ENCODE peak calls at places on chromosomes 12 and 14, in nine cellular contexts. One of them, this sample, is unnamed.

GRCh38 chr12:47591795-47592194 is 114.0 kb downstream of the RPAP3 start:
- DNase-seq in lower leg skin: no peak
- DNase-seq in GM13976: no peak
- DNase-seq in heart left ventricle: no peak
- DNase-seq in uterus: no peak
- DNase-seq in BE2C: no peak
- DNase-seq in neural progenitor cell: no peak
- DNase-seq in Panc1: no peak
- DNase-seq in lower lobe of right lung: no peak
- DNase-seq in this sample: no peak

GRCh38 chr12:6703631-6704030 is 3.0 kb upstream of the PIANP start:
- DNase-seq in lower leg skin: no peak
- DNase-seq in GM13976: no peak
- DNase-seq in heart left ventricle: no peak
- DNase-seq in uterus: no peak
- DNase-seq in BE2C: peak
- DNase-seq in neural progenitor cell: peak
- DNase-seq in Panc1: no peak
- DNase-seq in lower lobe of right lung: no peak
- DNase-seq in this sample: peak

GRCh38 chr12:93317227-93317626 is 60.5 kb upstream of the NUDT4 start:
- DNase-seq in lower leg skin: no peak
- DNase-seq in GM13976: no peak
- DNase-seq in heart left ventricle: no peak
- DNase-seq in uterus: no peak
- DNase-seq in BE2C: no peak
- DNase-seq in neural progenitor cell: no peak
- DNase-seq in Panc1: no peak
- DNase-seq in lower lobe of right lung: no peak
- DNase-seq in this sample: peak

GRCh38 chr12:14601692-14602091 is 34.0 kb upstream of the PLBD1 start:
- DNase-seq in lower leg skin: no peak
- DNase-seq in GM13976: no peak
- DNase-seq in heart left ventricle: no peak
- DNase-seq in uterus: no peak
- DNase-seq in BE2C: no peak
- DNase-seq in neural progenitor cell: no peak
- DNase-seq in Panc1: no peak
- DNase-seq in lower lobe of right lung: no peak
- DNase-seq in this sample: no peak

GRCh38 chr12:7605900-7606465 is 59.7 kb downstream of the APOBEC1 start:
- DNase-seq in lower leg skin: no peak
- DNase-seq in GM13976: no peak
- DNase-seq in heart left ventricle: no peak
- DNase-seq in uterus: no peak
- DNase-seq in BE2C: no peak
- DNase-seq in neural progenitor cell: no peak
- DNase-seq in Panc1: no peak
- DNase-seq in lower lobe of right lung: peak
- DNase-seq in this sample: no peak

GRCh38 chr12:119592232-119592631 is 1.3 kb upstream of the TMEM233 start:
- DNase-seq in lower leg skin: no peak
- DNase-seq in GM13976: no peak
- DNase-seq in heart left ventricle: no peak
- DNase-seq in uterus: no peak
- DNase-seq in BE2C: no peak
- DNase-seq in neural progenitor cell: no peak
- DNase-seq in Panc1: no peak
- DNase-seq in lower lobe of right lung: no peak
- DNase-seq in this sample: no peak

GRCh38 chr14:36449903-36450302 is 70.1 kb downstream of the NKX2-1 start:
- DNase-seq in lower leg skin: no peak
- DNase-seq in GM13976: no peak
- DNase-seq in heart left ventricle: no peak
- DNase-seq in uterus: no peak
- DNase-seq in BE2C: no peak
- DNase-seq in neural progenitor cell: no peak
- DNase-seq in Panc1: no peak
- DNase-seq in lower lobe of right lung: no peak
- DNase-seq in this sample: no peak

GRCh38 chr12:126950266-126950665 is 1316.7 kb upstream of the TMEM132C start:
- DNase-seq in lower leg skin: no peak
- DNase-seq in GM13976: no peak
- DNase-seq in heart left ventricle: no peak
- DNase-seq in uterus: no peak
- DNase-seq in BE2C: no peak
- DNase-seq in neural progenitor cell: no peak
- DNase-seq in Panc1: no peak
- DNase-seq in lower lobe of right lung: no peak
- DNase-seq in this sample: no peak

GRCh38 chr12:57655541-57656240 is 22.7 kb upstream of the B4GALNT1 start:
- DNase-seq in lower leg skin: no peak
- DNase-seq in GM13976: no peak
- DNase-seq in heart left ventricle: no peak
- DNase-seq in uterus: no peak
- DNase-seq in BE2C: no peak
- DNase-seq in neural progenitor cell: no peak
- DNase-seq in Panc1: no peak
- DNase-seq in lower lobe of right lung: no peak
- DNase-seq in this sample: no peak

GRCh38 chr12:113296557-113297213 is 38.2 kb downstream of the SLC8B1 start:
- DNase-seq in lower leg skin: no peak
- DNase-seq in GM13976: no peak
- DNase-seq in heart left ventricle: no peak
- DNase-seq in uterus: no peak
- DNase-seq in BE2C: no peak
- DNase-seq in neural progenitor cell: no peak
- DNase-seq in Panc1: no peak
- DNase-seq in lower lobe of right lung: no peak
- DNase-seq in this sample: no peak

GRCh38 chr12:1603621-1604020 is 9.2 kb upstream of the FBXL14 start:
- DNase-seq in lower leg skin: no peak
- DNase-seq in GM13976: no peak
- DNase-seq in heart left ventricle: no peak
- DNase-seq in uterus: no peak
- DNase-seq in BE2C: no peak
- DNase-seq in neural progenitor cell: no peak
- DNase-seq in Panc1: no peak
- DNase-seq in lower lobe of right lung: no peak
- DNase-seq in this sample: no peak

GRCh38 chr12:79482323-79482722 is 208.4 kb downstream of the PAWR start:
- DNase-seq in lower leg skin: no peak
- DNase-seq in GM13976: no peak
- DNase-seq in heart left ventricle: no peak
- DNase-seq in uterus: no peak
- DNase-seq in BE2C: no peak
- DNase-seq in neural progenitor cell: peak
- DNase-seq in Panc1: no peak
- DNase-seq in lower lobe of right lung: no peak
- DNase-seq in this sample: no peak

GRCh38 chr14:105200074-105200473 is 19.0 kb upstream of the NUDT14 start:
- DNase-seq in lower leg skin: no peak
- DNase-seq in GM13976: no peak
- DNase-seq in heart left ventricle: no peak
- DNase-seq in uterus: no peak
- DNase-seq in BE2C: no peak
- DNase-seq in neural progenitor cell: no peak
- DNase-seq in Panc1: no peak
- DNase-seq in lower lobe of right lung: no peak
- DNase-seq in this sample: peak
- TF ChIP-seq CTCF in lower leg skin: no peak
- TF ChIP-seq CTCF in GM13976: peak
- TF ChIP-seq CTCF in heart left ventricle: no peak
- TF ChIP-seq CTCF in uterus: no peak
- TF ChIP-seq CTCF in BE2C: peak
- TF ChIP-seq CTCF in neural progenitor cell: peak
- TF ChIP-seq CTCF in Panc1: peak
- TF ChIP-seq CTCF in lower lobe of right lung: no peak
- TF ChIP-seq CTCF in this sample: no peak

GRCh38 chr14:100787659-100788058 is 38.3 kb upstream of the MEG3 start:
- DNase-seq in lower leg skin: no peak
- DNase-seq in GM13976: no peak
- DNase-seq in heart left ventricle: peak
- DNase-seq in uterus: no peak
- DNase-seq in BE2C: no peak
- DNase-seq in neural progenitor cell: no peak
- DNase-seq in Panc1: no peak
- DNase-seq in lower lobe of right lung: no peak
- DNase-seq in this sample: no peak
- TF ChIP-seq CTCF in lower leg skin: no peak
- TF ChIP-seq CTCF in GM13976: no peak
- TF ChIP-seq CTCF in heart left ventricle: no peak
- TF ChIP-seq CTCF in uterus: no peak
- TF ChIP-seq CTCF in BE2C: no peak
- TF ChIP-seq CTCF in neural progenitor cell: no peak
- TF ChIP-seq CTCF in Panc1: no peak
- TF ChIP-seq CTCF in lower lobe of right lung: no peak
- TF ChIP-seq CTCF in this sample: no peak

DNA sequence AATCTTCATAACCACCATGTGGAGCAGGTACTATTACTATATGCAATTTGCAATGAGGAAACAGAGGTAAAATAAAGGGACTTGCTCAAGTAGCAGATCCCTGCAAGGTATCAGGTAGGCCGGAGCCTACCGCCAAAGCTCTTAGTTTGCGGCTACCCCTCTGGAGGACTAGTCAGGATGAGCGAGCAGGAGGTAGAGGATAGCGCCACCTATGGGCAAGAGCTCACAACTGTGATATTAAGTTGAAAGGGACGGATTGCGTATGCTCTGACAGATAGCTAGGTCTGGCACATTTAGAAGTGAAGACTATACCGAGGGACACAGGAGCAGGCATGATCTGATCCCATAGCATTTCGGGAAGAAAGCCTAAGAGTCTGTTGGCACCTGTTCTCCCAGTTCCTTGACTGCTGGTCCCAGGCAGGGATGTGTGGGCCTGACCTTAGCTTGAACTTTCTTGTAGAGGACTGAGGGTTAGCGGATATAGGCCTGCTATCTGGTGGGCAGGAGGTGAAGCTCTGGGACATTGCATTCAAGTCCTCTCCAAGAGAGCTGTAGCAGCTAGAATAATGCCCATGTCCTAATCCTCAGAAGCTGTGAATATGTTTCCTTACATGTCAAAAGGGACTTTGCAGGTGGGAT is 48.0 kb downstream of the SLC17A8 start:
- DNase-seq in lower leg skin: peak
- DNase-seq in GM13976: peak
- DNase-seq in heart left ventricle: no peak
- DNase-seq in uterus: no peak
- DNase-seq in BE2C: peak
- DNase-seq in neural progenitor cell: peak
- DNase-seq in Panc1: peak
- DNase-seq in lower lobe of right lung: peak
- DNase-seq in this sample: peak
- TF ChIP-seq CTCF in lower leg skin: no peak
- TF ChIP-seq CTCF in GM13976: peak
- TF ChIP-seq CTCF in heart left ventricle: peak
- TF ChIP-seq CTCF in uterus: no peak
- TF ChIP-seq CTCF in BE2C: peak
- TF ChIP-seq CTCF in neural progenitor cell: peak
- TF ChIP-seq CTCF in Panc1: peak
- TF ChIP-seq CTCF in lower lobe of right lung: peak
- TF ChIP-seq CTCF in this sample: peak

GRCh38 chr14:81673930-81674329 is 140.3 kb upstream of the SEL1L start:
- DNase-seq in lower leg skin: no peak
- DNase-seq in GM13976: no peak
- DNase-seq in heart left ventricle: no peak
- DNase-seq in uterus: no peak
- DNase-seq in BE2C: no peak
- DNase-seq in neural progenitor cell: no peak
- DNase-seq in Panc1: no peak
- DNase-seq in lower lobe of right lung: no peak
- DNase-seq in this sample: no peak
- TF ChIP-seq CTCF in lower leg skin: no peak
- TF ChIP-seq CTCF in GM13976: no peak
- TF ChIP-seq CTCF in heart left ventricle: no peak
- TF ChIP-seq CTCF in uterus: no peak
- TF ChIP-seq CTCF in BE2C: no peak
- TF ChIP-seq CTCF in neural progenitor cell: no peak
- TF ChIP-seq CTCF in Panc1: no peak
- TF ChIP-seq CTCF in lower lobe of right lung: no peak
- TF ChIP-seq CTCF in this sample: no peak

GRCh38 chr12:121829250-121829918 is 25.6 kb downstream of the SETD1B start:
- DNase-seq in lower leg skin: no peak
- DNase-seq in GM13976: no peak
- DNase-seq in heart left ventricle: no peak
- DNase-seq in uterus: no peak
- DNase-seq in BE2C: peak
- DNase-seq in neural progenitor cell: no peak
- DNase-seq in Panc1: no peak
- DNase-seq in lower lobe of right lung: no peak
- DNase-seq in this sample: no peak
- TF ChIP-seq CTCF in lower leg skin: no peak
- TF ChIP-seq CTCF in GM13976: no peak
- TF ChIP-seq CTCF in heart left ventricle: no peak
- TF ChIP-seq CTCF in uterus: no peak
- TF ChIP-seq CTCF in BE2C: no peak
- TF ChIP-seq CTCF in neural progenitor cell: no peak
- TF ChIP-seq CTCF in Panc1: no peak
- TF ChIP-seq CTCF in lower lobe of right lung: no peak
- TF ChIP-seq CTCF in this sample: no peak

DNA sequence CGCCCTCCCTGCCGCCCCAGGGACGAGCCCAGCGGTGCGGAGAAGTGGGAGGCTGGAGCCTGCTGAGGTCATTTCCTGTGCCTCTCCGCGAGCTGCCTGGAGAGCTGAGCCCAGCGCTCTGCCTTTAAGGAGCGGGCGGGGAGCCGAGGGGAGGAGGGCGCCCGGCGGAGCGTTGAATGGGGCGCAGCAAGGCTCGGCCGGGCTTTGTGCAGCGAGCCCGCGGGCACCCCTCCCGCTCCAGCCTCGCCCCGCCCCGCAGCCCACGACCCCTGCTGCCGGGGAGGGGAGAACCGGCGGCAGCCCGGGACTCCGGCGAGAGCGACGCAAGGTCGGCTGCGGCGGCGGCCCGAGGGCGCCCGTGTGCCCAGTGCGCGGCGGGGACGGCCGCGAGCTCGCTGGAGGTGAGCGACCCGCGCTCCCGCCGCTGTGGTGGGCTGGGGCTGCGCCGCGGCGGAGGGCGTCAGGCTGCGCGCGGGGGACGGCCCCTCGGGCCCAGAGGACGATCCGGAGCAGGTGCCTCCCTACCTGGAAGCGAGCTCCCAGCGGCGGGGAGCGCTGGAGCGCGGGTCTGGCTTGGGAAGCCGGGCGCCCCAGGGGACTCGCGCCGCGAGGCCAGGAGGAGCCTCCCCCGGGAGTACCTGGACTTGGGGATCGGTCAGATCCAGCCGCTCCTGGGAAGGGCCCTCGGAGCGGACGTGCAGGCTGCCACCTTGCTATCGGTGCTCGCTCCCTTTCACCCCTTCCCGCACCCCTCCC is at the start of gene PLEKHH1:
- DNase-seq in lower leg skin: peak
- DNase-seq in GM13976: peak
- DNase-seq in heart left ventricle: peak
- DNase-seq in uterus: peak
- DNase-seq in BE2C: peak
- DNase-seq in neural progenitor cell: peak
- DNase-seq in Panc1: no peak
- DNase-seq in lower lobe of right lung: peak
- DNase-seq in this sample: peak
- TF ChIP-seq CTCF in lower leg skin: no peak
- TF ChIP-seq CTCF in GM13976: no peak
- TF ChIP-seq CTCF in heart left ventricle: no peak
- TF ChIP-seq CTCF in uterus: no peak
- TF ChIP-seq CTCF in BE2C: no peak
- TF ChIP-seq CTCF in neural progenitor cell: peak
- TF ChIP-seq CTCF in Panc1: peak
- TF ChIP-seq CTCF in lower lobe of right lung: no peak
- TF ChIP-seq CTCF in this sample: no peak

This sample was measured in activated CD8-positive, alpha-beta T cell treated with anti-CD3 and anti-CD28 coated beads for 36 hours.